ENCODE peak calls at places on chromosomes 12 and 14, in seven cellular contexts. K is H1, I is neuronal stem cell, M is IMR-90, C is H9, A is mesenchymal stem cell, Y is mesendoderm. H is an unnamed sample.

GRCh38 chr12:75909714-75910451 is 121.7 kb downstream of the PHLDA1 start:
- DNase-seq in I (no peak), Y (no peak), A (no peak), C (no peak), M (no peak), K (no peak), H (peak)

GRCh38 chr12:17296882-17297281 is 690.9 kb upstream of the LMO3 start:
- DNase-seq in K (no peak), Y (no peak), A (no peak), M (no peak), I (no peak), C (no peak), H (no peak)

GRCh38 chr14:77032854-77033621 is 4.5 kb upstream of the IRF2BPL start:
- DNase-seq in C (peak), Y (peak), A (peak), K (peak), I (peak), M (peak), H (peak)

GRCh38 chr12:3130053-3130805 is 53.0 kb downstream of the TSPAN9 start:
- DNase-seq in M (peak), A (no peak), I (no peak), Y (no peak), K (no peak), C (no peak), H (no peak)

GRCh38 chr14:91300283-91300841 is 55.9 kb upstream of the GPR68 start:
- DNase-seq in M (peak), K (no peak), A (peak), I (no peak), Y (no peak), C (no peak), H (no peak)

GRCh38 chr14:106185837-106186233 is 659.5 kb downstream of the TMEM121 start:
- DNase-seq in M (no peak), A (no peak), K (no peak), C (no peak), Y (no peak), I (no peak), H (no peak)

GRCh38 chr14:94370524-94370910 is 17.9 kb downstream of the SERPINA1 start:
- DNase-seq in Y (no peak), M (no peak), C (no peak), K (no peak), I (no peak), A (no peak), H (no peak)

GRCh38 chr14:63513756-63514155 is 29.4 kb downstream of the PPP2R5E start:
- DNase-seq in A (no peak), M (no peak), Y (no peak), C (no peak), K (no peak), I (no peak), H (no peak)

GRCh38 chr12:51171884-51172514 is 936 bp downstream of the TFCP2 start:
- DNase-seq in Y (peak), A (peak), M (peak), I (no peak), K (no peak), C (peak), H (peak)

GRCh38 chr12:23493690-23494101 is 455.8 kb downstream of the SOX5 start:
- DNase-seq in A (no peak), I (no peak), C (no peak), K (no peak), M (no peak), Y (no peak), H (no peak)

GRCh38 chr12:131112016-131112415 is 158.3 kb downstream of the ADGRD1 start:
- DNase-seq in A (peak), K (no peak), I (no peak), C (no peak), M (no peak), Y (no peak), H (no peak)
- H3K23ac ChIP-seq in A (no peak), K (no peak), I (no peak), C (no peak), M (no peak), Y (no peak), H (no peak)

DNA sequence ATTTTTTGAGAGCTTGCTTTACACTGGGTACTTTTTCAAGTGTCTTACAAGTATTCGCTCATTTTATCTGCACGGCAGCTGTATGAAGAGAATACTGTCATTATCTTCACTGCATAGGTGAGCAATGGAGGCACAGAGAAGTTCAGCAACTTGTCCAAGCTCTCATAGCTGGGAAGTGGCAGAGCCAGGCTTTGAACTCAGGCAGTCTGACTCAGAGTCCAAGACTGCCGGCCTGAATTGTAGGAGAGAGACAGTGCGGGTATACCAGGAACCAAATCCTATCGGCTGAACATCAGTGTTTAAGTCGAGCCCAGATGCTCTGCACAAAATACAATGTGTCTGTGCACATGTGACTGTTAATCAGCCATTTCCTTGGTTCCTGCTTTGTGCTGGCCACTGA is 474.7 kb downstream of the DPF3 start:
- DNase-seq in M (no peak), K (no peak), C (no peak), Y (no peak), A (no peak), I (no peak), H (peak)
- H3K23ac ChIP-seq in M (no peak), K (no peak), C (no peak), Y (no peak), A (no peak), I (no peak), H (no peak)

DNA sequence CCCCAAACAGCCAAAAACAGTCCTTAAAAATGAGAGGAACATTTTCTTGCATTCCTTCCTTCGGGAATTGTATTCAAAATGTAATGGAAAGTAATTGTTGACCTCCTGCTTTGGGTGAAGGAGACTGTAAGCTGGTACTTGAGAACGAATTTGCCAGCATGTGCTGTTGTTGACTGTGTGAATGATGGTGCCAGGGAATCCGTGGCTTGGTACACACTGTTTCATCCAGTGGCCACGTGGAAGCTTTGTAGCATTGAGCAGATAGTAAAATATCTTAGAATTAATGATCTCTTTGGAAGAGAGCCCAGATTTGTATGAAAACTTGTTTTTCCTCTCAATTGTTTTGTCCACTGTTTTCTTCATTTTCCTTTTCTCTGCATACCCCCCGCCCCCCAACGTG is 1.7 kb downstream of the ASCL4 start:
- DNase-seq in I (no peak), M (no peak), Y (no peak), K (no peak), C (no peak), A (no peak), H (no peak)
- H3K23ac ChIP-seq in I (no peak), M (no peak), Y (no peak), K (no peak), C (no peak), A (no peak), H (no peak)

DNA sequence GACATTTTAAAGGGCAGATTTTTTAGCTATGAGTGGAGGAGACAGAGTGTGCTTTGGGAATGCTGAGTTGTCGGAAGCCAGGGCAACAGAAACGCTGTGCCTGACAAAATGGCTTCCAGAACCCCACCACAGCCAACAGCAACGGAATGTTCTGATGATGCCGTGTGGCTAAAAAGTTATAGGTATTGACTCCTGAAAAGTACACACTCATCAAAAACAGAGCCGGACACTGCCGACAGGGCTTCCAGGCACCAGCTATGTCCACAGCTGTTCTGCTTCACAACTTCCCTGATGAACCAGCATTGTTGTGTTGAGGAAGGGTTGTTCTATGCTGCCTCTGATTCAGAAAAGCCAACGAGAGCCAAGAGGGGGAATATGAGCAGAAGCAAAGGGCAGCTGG is 116.3 kb upstream of the SLC35F4 start:
- DNase-seq in C (no peak), I (no peak), A (no peak), Y (no peak), K (no peak), M (no peak), H (no peak)
- H3K23ac ChIP-seq in C (no peak), I (no peak), A (no peak), Y (no peak), K (no peak), M (no peak), H (no peak)

GRCh38 chr12:101959607-101960006 is 82.2 kb downstream of the DRAM1 start:
- DNase-seq in I (no peak), M (no peak), Y (no peak), K (no peak), A (no peak), C (no peak), H (no peak)

GRCh38 chr12:101967506-101967905 is 90.1 kb downstream of the DRAM1 start:
- DNase-seq in M (no peak), A (no peak), I (no peak), Y (no peak), K (no peak), C (no peak), H (no peak)

GRCh38 chr12:101966496-101966895 is 89.1 kb downstream of the DRAM1 start:
- DNase-seq in I (no peak), K (no peak), A (no peak), C (no peak), M (no peak), Y (no peak), H (no peak)

GRCh38 chr12:101963703-101964102 is 86.3 kb downstream of the DRAM1 start:
- DNase-seq in M (no peak), Y (no peak), I (no peak), A (no peak), K (no peak), C (no peak), H (no peak)

GRCh38 chr12:101962486-101962885 is 85.1 kb downstream of the DRAM1 start:
- DNase-seq in C (no peak), K (no peak), Y (no peak), M (peak), A (no peak), I (no peak), H (no peak)
- H3K23ac ChIP-seq in C (no peak), K (no peak), Y (no peak), M (no peak), A (no peak), I (no peak), H (no peak)

GRCh38 chr12:90301734-90302133 is 593.1 kb upstream of the ATP2B1 start:
- DNase-seq in A (no peak), Y (no peak), I (no peak), C (no peak), M (no peak), K (no peak), H (no peak)
- H3K23ac ChIP-seq in A (no peak), Y (no peak), I (no peak), C (no peak), M (no peak), K (no peak), H (no peak)

GRCh38 chr12:11758087-11758837 is 108.8 kb downstream of the ETV6 start:
- DNase-seq in C (no peak), A (no peak), K (no peak), M (no peak), Y (no peak), I (peak), H (no peak)

GRCh38 chr12:11757531-11757930 is 108.1 kb downstream of the ETV6 start:
- DNase-seq in Y (no peak), C (no peak), K (no peak), M (no peak), I (no peak), A (no peak), H (no peak)

GRCh38 chr12:11758838-11759509 is 109.5 kb downstream of the ETV6 start:
- DNase-seq in Y (no peak), I (no peak), C (no peak), A (peak), M (peak), K (no peak), H (no peak)

GRCh38 chr12:11761869-11762567 is 112.5 kb downstream of the ETV6 start:
- DNase-seq in A (no peak), M (no peak), I (no peak), K (no peak), Y (no peak), C (no peak), H (no peak)

GRCh38 chr12:11759894-11760293 is 110.4 kb downstream of the ETV6 start:
- DNase-seq in K (no peak), I (no peak), C (no peak), A (no peak), M (no peak), Y (no peak), H (no peak)
- H3K23ac ChIP-seq in K (no peak), I (no peak), C (no peak), A (no peak), M (no peak), Y (no peak), H (no peak)

DNA sequence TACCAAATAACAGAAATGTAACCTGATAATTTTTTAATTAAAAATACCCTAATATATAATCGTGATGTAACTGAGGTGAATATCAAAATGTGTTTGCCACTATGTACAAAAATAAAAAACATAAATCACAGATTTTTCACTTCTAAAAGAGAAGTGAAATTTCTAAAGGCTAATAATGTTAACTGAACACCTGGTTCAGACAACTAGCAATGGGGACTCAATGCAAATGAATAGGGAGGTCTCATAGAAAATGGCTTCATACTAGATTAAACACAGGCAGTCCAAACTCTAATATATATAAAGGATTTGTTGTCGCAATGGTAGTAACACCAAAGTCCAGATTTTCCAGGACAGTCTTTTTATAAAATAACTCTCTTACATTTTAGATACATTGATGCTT is 365.4 kb upstream of the ATP2B1 start:
- DNase-seq in K (no peak), Y (no peak), C (no peak), M (no peak), A (no peak), I (no peak), H (no peak)
- H3K23ac ChIP-seq in K (no peak), Y (no peak), C (no peak), M (no peak), A (no peak), I (no peak), H (no peak)